ENCODE peak calls at places on chromosomes 13 and 19, in nine cellular contexts. X is CD8-positive, alpha-beta memory T cell; Q is astrocyte; D is AG04449; J is neuronal stem cell; Y is fibroblast of lung; R is pancreas; E is uterus; T is cardiac muscle cell. Z is an unnamed sample.

GRCh38 chr13:25276748-25277147 is 10.5 kb downstream of the MTMR6 start:
- DNase-seq in X (no peak), Q (peak; percentile 35), D (no peak), J (no peak), Y (peak; percentile 49), R (no peak), E (no peak), T (no peak), Z (no peak)

GRCh38 chr13:81821259-81821658 is 1480.3 kb upstream of the SPRY2 start:
- DNase-seq in X (no peak), Q (no peak), D (no peak), J (no peak), Y (no peak), R (no peak), E (no peak), T (no peak), Z (no peak)

GRCh38 chr19:34687348-34687747 is 9.9 kb downstream of the ZNF302 start:
- DNase-seq in X (no peak), Q (no peak), D (no peak), J (no peak), Y (no peak), R (no peak), E (no peak), T (no peak), Z (no peak)

GRCh38 chr19:3234800-3235199 is 10.3 kb downstream of the CELF5 start:
- DNase-seq in X (no peak), Q (no peak), D (no peak), J (no peak), Y (no peak), R (no peak), E (no peak), T (no peak), Z (no peak)

GRCh38 chr19:33175886-33176669 is 18.1 kb upstream of the LRP3 start:
- DNase-seq in X (no peak), Q (peak; percentile 36), D (no peak), J (no peak), Y (peak; percentile 44), R (peak; percentile 31), E (peak; percentile 43), T (peak; percentile 47), Z (no peak)

GRCh38 chr13:52827839-52828238 is 20.6 kb downstream of the PCDH8 start:
- DNase-seq in X (no peak), Q (no peak), D (no peak), J (no peak), Y (no peak), R (no peak), E (no peak), T (no peak), Z (no peak)

GRCh38 chr19:53980553-53981407 is 10.7 kb upstream of the CACNG6 start:
- DNase-seq in X (no peak), Q (peak; percentile 54), D (no peak), J (no peak), Y (peak; percentile 70), R (no peak), E (no peak), T (peak; percentile 94), Z (no peak)

GRCh38 chr13:96817336-96817941 is 176.8 kb downstream of the OXGR1 start:
- DNase-seq in X (no peak), Q (no peak), D (no peak), J (peak; percentile 23), Y (peak; percentile 1), R (no peak), E (no peak), T (peak; percentile 31), Z (no peak)

GRCh38 chr19:32676186-32676894 is 692 bp downstream of the RGS9BP start:
- DNase-seq in X (peak; percentile 33), Q (no peak), D (no peak), J (peak; percentile 15), Y (no peak), R (peak; percentile 36), E (no peak), T (no peak), Z (no peak)

GRCh38 chr19:11338569-11339253 is 746 bp downstream of the RAB3D start:
- DNase-seq in X (no peak), Q (no peak), D (no peak), J (no peak), Y (no peak), R (peak; percentile 35), E (no peak), T (no peak), Z (no peak)

GRCh38 chr19:11339254-11340098 is at the start of gene RAB3D:
- DNase-seq in X (peak; percentile 48), Q (peak; percentile 59), D (no peak), J (peak; percentile 86), Y (peak; percentile 73), R (peak; percentile 95), E (peak; percentile 95), T (peak; percentile 94), Z (peak; percentile 38)

GRCh38 chr19:11337080-11337479 is 2.4 kb downstream of the RAB3D start:
- DNase-seq in X (no peak), Q (no peak), D (no peak), J (no peak), Y (no peak), R (no peak), E (no peak), T (no peak), Z (no peak)

GRCh38 chr19:11335449-11336146 is 3.9 kb downstream of the RAB3D start:
- DNase-seq in X (no peak), Q (no peak), D (no peak), J (no peak), Y (no peak), R (no peak), E (no peak), T (no peak), Z (no peak)

GRCh38 chr19:11338164-11338563 is 1.3 kb downstream of the RAB3D start:
- DNase-seq in X (no peak), Q (no peak), D (no peak), J (no peak), Y (no peak), R (peak; percentile 31), E (no peak), T (no peak), Z (no peak)
- H3K4me3 ChIP-seq in X (no peak overlapping the region), Q (no peak overlapping the region), D (no peak overlapping the region), J (no peak overlapping the region), Y (no peak overlapping the region), R (peak overlapping the region; percentile 83), E (no peak overlapping the region), T (no peak overlapping the region), Z (no peak overlapping the region)

GRCh38 chr13:37602743-37603381 is 4.3 kb upstream of the POSTN start:
- DNase-seq in X (no peak), Q (no peak), D (no peak), J (no peak), Y (peak; percentile 36), R (no peak), E (no peak), T (peak; percentile 51), Z (no peak)

GRCh38 chr13:37595162-37595561 is 3.4 kb downstream of the POSTN start:
- DNase-seq in X (no peak), Q (peak; percentile 68), D (no peak), J (no peak), Y (peak; percentile 73), R (no peak), E (no peak), T (peak; percentile 73), Z (no peak)

GRCh38 chr13:37599509-37599908 is 941 bp upstream of the POSTN start:
- DNase-seq in X (no peak), Q (peak; percentile 16), D (no peak), J (no peak), Y (peak; percentile 18), R (no peak), E (no peak), T (peak; percentile 56), Z (no peak)

GRCh38 chr13:37598572-37598971 is at the start of gene POSTN:
- DNase-seq in X (no peak), Q (peak; percentile 61), D (no peak), J (no peak), Y (peak; percentile 71), R (no peak), E (peak; percentile 18), T (peak; percentile 82), Z (no peak)

DNA sequence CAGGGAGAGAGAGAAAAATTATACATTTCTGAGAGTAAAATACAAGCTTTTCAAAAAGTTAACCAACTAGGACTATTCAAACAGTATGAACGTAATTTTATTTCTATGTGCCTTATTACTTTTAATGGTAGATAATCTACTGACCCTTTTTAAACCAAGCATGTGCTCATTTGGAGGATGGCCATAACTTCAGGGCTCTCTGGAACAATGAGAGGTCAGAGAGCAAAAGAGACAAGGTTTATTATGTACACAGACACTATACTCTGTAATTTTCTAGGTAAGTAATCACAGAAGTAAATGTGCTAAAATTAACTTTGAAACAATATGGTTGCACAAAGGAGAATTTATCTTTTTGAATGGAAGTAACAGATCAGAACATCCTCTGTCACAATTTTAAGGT is 1.1 kb downstream of the POSTN start:
- DNase-seq in X (no peak), Q (no peak), D (no peak), J (no peak), Y (no peak), R (no peak), E (no peak), T (no peak), Z (no peak)
- H3K4me3 ChIP-seq in X (no peak overlapping the region), Q (peak overlapping the region; percentile 58), D (peak overlapping the region; percentile 45), J (no peak overlapping the region), Y (peak overlapping the region; percentile 44), R (no peak overlapping the region), E (no peak overlapping the region), T (no peak overlapping the region), Z (peak overlapping the region; percentile 46)

DNA sequence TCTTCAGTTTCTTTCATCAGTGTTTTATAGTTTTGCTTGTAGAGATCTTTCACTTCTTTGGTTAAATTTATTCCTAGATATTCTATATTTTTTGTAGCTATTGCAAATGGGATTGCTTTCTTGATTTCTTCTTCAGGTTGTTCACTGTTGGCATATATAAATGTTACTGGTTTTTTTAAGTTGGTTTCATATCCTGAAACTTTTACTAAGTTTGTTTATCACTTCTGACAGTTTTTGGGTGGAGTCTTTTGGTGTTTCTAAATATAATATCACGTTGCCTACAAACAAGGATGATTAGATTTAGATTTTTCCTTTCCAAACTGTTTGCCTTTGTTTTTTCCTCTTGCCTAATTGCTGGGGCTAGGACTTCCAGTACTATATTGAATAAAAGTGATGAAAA is 109.7 kb downstream of the PAN3 start:
- DNase-seq in X (no peak), Q (no peak), D (no peak), J (no peak), Y (no peak), R (no peak), E (no peak), T (no peak), Z (no peak)
- H3K4me3 ChIP-seq in X (no peak overlapping the region), Q (no peak overlapping the region), D (no peak overlapping the region), J (no peak overlapping the region), Y (no peak overlapping the region), R (no peak overlapping the region), E (no peak overlapping the region), T (no peak overlapping the region), Z (no peak overlapping the region)

GRCh38 chr13:21590231-21590630 is 13.7 kb downstream of the MICU2 start:
- DNase-seq in X (no peak), Q (no peak), D (no peak), J (no peak), Y (no peak), R (no peak), E (no peak), T (no peak), Z (no peak)
- H3K4me3 ChIP-seq in X (no peak overlapping the region), Q (no peak overlapping the region), D (no peak overlapping the region), J (no peak overlapping the region), Y (no peak overlapping the region), R (no peak overlapping the region), E (no peak overlapping the region), T (no peak overlapping the region), Z (no peak overlapping the region)